ENCODE peak calls at places on chromosomes 16 and 17, in seven cellular contexts. D, J, U, H, F, M and N are unnamed samples.

GRCh38 chr16:15757075-15757386 is 99.8 kb downstream of the MYH11 start:
- DNase-seq in D (no peak), J (no peak), U (no peak), H (no peak), F (no peak), M (no peak), N (no peak)

GRCh38 chr16:30065943-30066881 is 652 bp downstream of the ALDOA start:
- DNase-seq in D (peak), J (peak), U (no peak), H (peak), F (no peak), M (peak), N (no peak)

GRCh38 chr17:78705071-78705470 is 77.0 kb downstream of the CYTH1 start:
- DNase-seq in D (no peak), J (no peak), U (no peak), H (no peak), F (no peak), M (no peak), N (no peak)

GRCh38 chr16:84782841-84783240 is 36.9 kb upstream of the CRISPLD2 start:
- DNase-seq in D (no peak), J (no peak), U (no peak), H (no peak), F (no peak), M (no peak), N (no peak)

GRCh38 chr17:73696251-73696650 is 52.0 kb upstream of the SDK2 start:
- DNase-seq in D (no peak), J (no peak), U (no peak), H (no peak), F (no peak), M (no peak), N (no peak)

GRCh38 chr17:66764559-66764958 is 70.4 kb upstream of the CACNG5 start:
- DNase-seq in D (no peak), J (no peak), U (no peak), H (no peak), F (no peak), M (no peak), N (no peak)

GRCh38 chr17:50861822-50862528 is 4.2 kb downstream of the TOB1 start:
- DNase-seq in D (peak), J (no peak), U (no peak), H (no peak), F (no peak), M (peak), N (no peak)

GRCh38 chr17:75864448-75864871 is 9.3 kb upstream of the WBP2 start:
- DNase-seq in D (peak), J (peak), U (no peak), H (no peak), F (peak), M (peak), N (peak)

GRCh38 chr17:31918701-31919128 is 17.2 kb upstream of the UTP6 start:
- DNase-seq in D (no peak), J (no peak), U (no peak), H (no peak), F (no peak), M (no peak), N (no peak)

GRCh38 chr16:72787519-72788268 is 260.2 kb downstream of the ZFHX3 start:
- DNase-seq in D (peak), J (peak), U (no peak), H (peak), F (peak), M (peak), N (peak)

GRCh38 chr17:47095268-47095667 is 93.8 kb downstream of the CDC27 start:
- DNase-seq in D (no peak), J (no peak), U (no peak), H (no peak), F (no peak), M (no peak), N (no peak)

GRCh38 chr17:1695365-1695764 is 10.7 kb upstream of the PRPF8 start:
- DNase-seq in D (no peak), J (no peak), U (no peak), H (no peak), F (no peak), M (no peak), N (no peak)

GRCh38 chr17:69228576-69228975 is at the start of gene ABCA10:
- DNase-seq in D (peak), J (no peak), U (no peak), H (no peak), F (no peak), M (peak), N (no peak)

GRCh38 chr17:45764479-45764878 is 19.6 kb upstream of the CRHR1 start:
- DNase-seq in D (no peak), J (no peak), U (no peak), H (no peak), F (no peak), M (no peak), N (no peak)

GRCh38 chr16:2507052-2507678 is 6.6 kb upstream of the ATP6V0C start:
- DNase-seq in D (no peak), J (peak), U (no peak), H (no peak), F (no peak), M (no peak), N (no peak)

GRCh38 chr17:67636841-67637240 is 80.9 kb upstream of the NOL11 start:
- DNase-seq in D (peak), J (no peak), U (no peak), H (no peak), F (no peak), M (peak), N (no peak)

GRCh38 chr17:81036128-81036891 is 1.4 kb downstream of the BAIAP2 start:
- DNase-seq in D (no peak), J (no peak), U (no peak), H (no peak), F (no peak), M (no peak), N (no peak)
- H3K4me3 ChIP-seq in D (peak), J (no peak), U (peak), H (no peak), F (no peak), M (peak), N (peak)

DNA sequence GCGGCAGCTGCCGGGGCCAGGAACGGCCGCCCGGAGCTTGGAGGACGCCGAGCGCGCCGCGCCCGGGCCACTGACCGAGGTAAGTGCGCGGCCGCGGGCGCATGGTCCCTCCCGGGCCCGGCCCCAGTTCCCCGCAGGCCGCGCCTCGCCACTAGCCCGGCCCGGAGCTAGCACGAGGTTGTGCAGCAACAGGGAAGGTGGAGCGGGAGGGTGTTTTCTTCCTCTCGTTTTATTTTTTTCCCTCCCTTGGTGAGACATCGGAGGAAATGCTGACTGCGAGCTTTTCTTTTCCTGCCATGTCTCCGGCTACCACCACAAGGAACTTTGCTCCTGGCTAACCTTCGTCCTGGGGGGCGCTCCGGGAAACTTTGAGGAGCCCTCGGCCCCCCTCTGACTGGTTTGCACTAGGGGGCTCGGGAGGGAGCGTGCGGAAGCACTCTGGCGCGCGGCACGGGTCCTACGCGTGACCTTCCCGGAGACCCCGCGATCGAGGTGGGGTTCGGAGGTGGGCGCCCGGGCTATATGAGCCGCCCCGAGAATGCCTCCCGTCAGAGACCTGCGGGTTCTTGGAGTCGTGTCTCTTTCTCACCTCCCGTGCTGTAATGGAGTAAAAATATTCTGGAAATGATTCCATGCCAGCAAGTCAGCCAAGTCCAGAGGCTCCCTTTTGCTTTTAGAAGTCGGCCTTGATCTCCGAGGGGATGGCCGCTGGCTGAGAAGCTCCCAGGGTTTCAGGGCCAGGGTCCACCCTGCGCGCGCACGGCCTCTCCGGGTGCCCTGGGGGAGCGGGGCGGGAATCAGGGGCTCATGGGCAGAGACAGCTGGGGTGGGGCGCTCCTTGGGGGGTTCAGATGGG is 906 bp downstream of the KCNJ12 start:
- DNase-seq in D (peak), J (no peak), U (no peak), H (peak), F (no peak), M (peak), N (no peak)
- H3K4me3 ChIP-seq in D (peak), J (no peak), U (peak), H (peak), F (peak), M (peak), N (peak)

GRCh38 chr17:81991684-81992513 is 14.5 kb downstream of the ASPSCR1 start:
- DNase-seq in D (peak), J (no peak), U (no peak), H (no peak), F (no peak), M (peak), N (no peak)
- H3K4me3 ChIP-seq in D (no peak), J (no peak), U (no peak), H (no peak), F (no peak), M (peak), N (no peak)

DNA sequence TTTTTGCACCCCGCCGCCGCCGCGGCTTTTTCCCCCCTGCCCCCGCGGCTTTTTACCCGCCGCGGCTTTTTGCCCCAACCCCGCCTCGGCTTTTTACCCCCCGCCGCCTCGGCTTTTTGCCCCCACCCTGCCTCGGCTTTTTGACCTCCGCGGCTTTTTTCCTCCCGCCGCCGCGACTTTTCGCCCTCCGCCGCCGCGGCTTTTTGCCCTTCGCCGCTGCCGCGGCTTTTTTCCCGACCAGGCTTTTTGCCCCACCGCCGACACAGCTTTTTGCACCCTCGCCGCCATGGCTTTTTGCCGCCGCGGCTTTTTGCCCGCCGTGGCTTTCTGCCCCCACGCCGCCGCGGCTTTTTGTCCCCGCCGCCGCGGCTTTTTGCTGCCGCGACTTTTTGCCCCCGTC is 137.0 kb upstream of the TP53TG3D start:
- DNase-seq in D (peak), J (no peak), U (no peak), H (no peak), F (no peak), M (no peak), N (no peak)
- H3K4me3 ChIP-seq in D (peak), J (peak), U (no peak), H (no peak), F (peak), M (peak), N (no peak)

DNA sequence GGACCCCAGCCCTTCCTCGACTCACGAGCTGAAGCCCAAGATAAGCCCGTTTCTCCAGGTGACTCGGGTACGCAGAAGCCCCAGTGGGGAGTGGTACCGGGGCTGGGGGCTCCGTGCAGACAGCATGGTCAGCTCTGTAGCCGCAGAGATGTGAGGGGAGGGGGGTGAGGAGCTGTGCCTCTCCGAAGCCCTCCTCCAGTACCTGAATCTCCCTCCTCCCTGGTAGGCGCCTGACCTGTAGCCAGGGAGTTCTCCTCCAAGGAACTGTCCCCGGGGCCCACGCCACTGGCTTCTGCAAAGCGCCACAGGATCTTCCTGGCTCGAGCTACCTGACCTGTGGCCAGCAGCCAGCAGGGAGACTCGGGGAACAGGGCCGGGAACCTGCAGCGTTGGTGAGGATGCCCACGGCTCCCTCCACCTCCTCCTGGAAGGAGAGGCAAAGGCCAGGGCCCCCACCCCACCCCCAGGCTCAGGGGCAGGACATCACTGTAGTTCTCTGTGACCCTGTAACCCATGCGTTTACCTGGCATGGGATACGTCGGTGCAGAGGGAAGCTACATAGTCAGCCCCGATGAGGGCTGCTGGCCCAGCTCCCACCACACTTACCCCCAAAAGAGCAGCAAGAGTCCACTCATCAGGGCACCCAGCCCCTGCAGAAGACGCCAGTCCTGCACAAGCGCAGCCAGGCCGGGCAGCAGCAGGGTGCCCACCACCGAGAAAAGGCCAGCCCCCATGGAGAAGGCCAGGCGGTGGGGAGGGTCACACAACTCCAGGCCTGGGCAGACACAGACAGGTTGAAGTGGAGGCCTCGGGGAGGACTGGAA is 1.7 kb downstream of the SLC22A31 start:
- DNase-seq in D (no peak), J (no peak), U (no peak), H (no peak), F (no peak), M (no peak), N (no peak)
- H3K4me3 ChIP-seq in D (no peak), J (no peak), U (no peak), H (no peak), F (no peak), M (no peak), N (no peak)

DNA sequence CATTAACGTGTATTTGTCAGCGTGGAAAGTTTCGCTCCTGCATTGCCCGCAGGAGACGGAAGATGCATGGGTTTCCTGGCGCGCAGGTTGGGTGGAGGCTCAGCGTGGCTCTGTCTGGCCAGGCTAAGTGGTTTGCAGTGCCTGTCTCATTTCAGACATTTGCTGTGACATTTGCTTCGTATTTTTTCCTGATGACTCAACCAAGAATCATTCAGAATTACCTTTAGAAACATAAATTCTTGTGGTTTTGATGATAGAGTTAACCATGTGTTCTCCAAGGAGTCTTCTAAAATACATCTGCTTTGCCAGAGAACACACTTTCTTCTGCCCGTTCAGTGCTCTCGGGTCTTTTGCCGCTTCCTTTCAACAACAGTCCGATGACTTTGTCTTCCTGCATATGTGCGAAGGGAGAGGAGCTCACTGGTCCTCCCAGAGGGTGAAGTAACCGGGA is 216.8 kb downstream of the RPTOR start:
- DNase-seq in D (peak), J (no peak), U (no peak), H (no peak), F (peak), M (peak), N (peak)
- H3K4me3 ChIP-seq in D (no peak), J (no peak), U (no peak), H (no peak), F (peak), M (no peak), N (no peak)

DNA sequence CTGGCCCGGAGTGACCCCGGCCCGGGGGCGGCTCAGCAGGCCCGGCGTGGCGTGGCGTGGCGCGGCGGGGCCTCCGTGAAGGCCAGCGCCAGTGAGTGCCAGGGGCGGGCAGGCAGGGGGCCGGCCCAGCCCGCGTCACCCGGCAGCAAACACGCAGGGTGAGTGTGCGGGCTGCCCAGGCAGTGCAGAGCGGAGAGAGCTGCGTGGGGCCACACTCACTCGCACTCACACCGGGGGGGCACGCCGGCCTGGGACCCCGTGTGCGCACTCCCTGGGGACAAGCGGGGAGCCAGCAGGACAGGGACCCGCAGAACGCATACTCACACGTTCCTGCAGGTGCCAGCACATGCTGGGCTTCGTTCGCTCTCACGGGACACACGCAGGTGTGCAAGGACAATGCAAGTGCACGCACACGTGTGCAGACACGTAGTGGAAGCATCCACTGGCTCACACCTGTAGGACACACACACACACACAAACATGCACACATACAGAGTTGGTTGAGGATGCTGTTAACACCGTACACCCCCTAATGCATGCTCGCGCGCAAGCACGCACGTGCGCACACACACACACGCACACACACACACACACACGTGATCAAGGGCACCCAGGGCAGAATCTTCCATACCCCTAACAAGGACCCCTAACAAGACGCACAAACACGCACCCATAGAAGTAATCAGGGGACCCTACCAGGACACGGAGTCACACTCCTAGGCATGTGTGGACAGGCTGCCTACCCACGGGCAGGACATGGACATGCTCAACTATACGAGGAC is 7.7 kb downstream of the USP6 start:
- DNase-seq in D (no peak), J (no peak), U (no peak), H (no peak), F (no peak), M (no peak), N (no peak)
- H3K4me3 ChIP-seq in D (no peak), J (no peak), U (peak), H (no peak), F (no peak), M (no peak), N (no peak)

DNA sequence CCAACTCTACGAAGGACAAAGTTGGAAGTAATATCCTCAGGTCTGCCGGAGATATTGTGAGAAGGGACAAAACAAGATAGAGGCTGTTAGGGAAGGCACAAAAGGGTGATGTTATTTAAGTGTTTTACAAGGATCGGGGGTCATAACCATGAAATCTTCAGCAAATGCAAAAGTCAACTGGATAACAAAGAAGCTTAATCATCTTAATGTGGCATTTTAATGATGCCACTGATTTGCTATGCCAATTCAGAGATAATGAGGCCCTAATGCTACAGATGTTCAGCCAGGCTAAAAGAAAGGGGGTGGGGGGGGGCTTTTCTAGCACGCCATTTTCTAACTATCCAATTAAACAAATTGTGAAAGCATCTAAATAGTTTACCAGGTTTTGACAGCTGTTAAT is 63.1 kb downstream of the IKZF3 start:
- DNase-seq in D (no peak), J (no peak), U (no peak), H (no peak), F (no peak), M (no peak), N (no peak)
- H3K4me3 ChIP-seq in D (no peak), J (no peak), U (no peak), H (no peak), F (no peak), M (no peak), N (no peak)

GRCh38 chr17:57808882-57809281 is 41.0 kb downstream of the MRPS23 start:
- DNase-seq in D (peak), J (no peak), U (no peak), H (no peak), F (no peak), M (peak), N (no peak)

GRCh38 chr17:57806083-57806830 is 43.6 kb downstream of the MRPS23 start:
- DNase-seq in D (no peak), J (no peak), U (no peak), H (no peak), F (no peak), M (no peak), N (no peak)

GRCh38 chr17:57811633-57812280 is 38.1 kb downstream of the MRPS23 start:
- DNase-seq in D (no peak), J (no peak), U (no peak), H (no peak), F (no peak), M (no peak), N (no peak)

GRCh38 chr17:57809879-57810278 is 40.0 kb downstream of the MRPS23 start:
- DNase-seq in D (no peak), J (no peak), U (no peak), H (no peak), F (no peak), M (no peak), N (no peak)

GRCh38 chr17:57810740-57811632 is 38.9 kb downstream of the MRPS23 start:
- DNase-seq in D (peak), J (peak), U (no peak), H (no peak), F (no peak), M (peak), N (no peak)
- H3K4me3 ChIP-seq in D (peak), J (peak), U (no peak), H (no peak), F (no peak), M (peak), N (no peak)